ENCODE peak calls at places on chromosomes 11 and 22, in four cellular contexts. V, S, T and A are unnamed samples.

GRCh38 chr22:38755911-38756532 is at the start of gene SUN2:
- DNase-seq in S (peak; percentile 93), T (peak; percentile 96), V (peak; percentile 99), A (peak; percentile 86)

GRCh38 chr22:29195118-29195963 is 10.4 kb upstream of the EMID1 start:
- DNase-seq in T (no peak), S (no peak), V (peak; percentile 13), A (no peak)

GRCh38 chr11:62444271-62444833 is 25.5 kb downstream of the SCGB1A1 start:
- DNase-seq in S (no peak), T (peak; percentile 92), V (peak; percentile 88), A (peak; percentile 72)

GRCh38 chr11:130448416-130449068 is at the start of gene ADAMTS15:
- DNase-seq in V (peak; percentile 85), S (peak; percentile 94), T (peak; percentile 88), A (peak; percentile 23)

GRCh38 chr11:29446132-29446531 is 570.7 kb downstream of the KCNA4 start:
- DNase-seq in S (no peak), V (no peak), T (no peak), A (no peak)

GRCh38 chr11:69391192-69392103 is 90.0 kb upstream of the LINC01488 start:
- DNase-seq in S (no peak), T (no peak), V (peak; percentile 63), A (no peak)

GRCh38 chr11:133041928-133042890 is 490.1 kb downstream of the OPCML start:
- DNase-seq in S (no peak), T (no peak), V (no peak), A (no peak)

GRCh38 chr11:122069946-122070345 is 46.1 kb downstream of the BLID start:
- DNase-seq in S (peak; percentile 91), V (peak; percentile 88), T (peak; percentile 64), A (peak; percentile 10)

GRCh38 chr11:75475767-75476650 is 43.0 kb upstream of the KLHL35 start:
- DNase-seq in T (peak; percentile 60), V (peak; percentile 57), S (no peak), A (no peak)

GRCh38 chr11:214083-214482 is 6.6 kb downstream of the RIC8A start:
- DNase-seq in S (no peak), V (no peak), T (no peak), A (no peak)

GRCh38 chr11:128695539-128696221 is 1.8 kb downstream of the FLI1 start:
- DNase-seq in S (no peak), T (no peak), V (no peak), A (no peak)

GRCh38 chr11:85590848-85591483 is 36.2 kb downstream of the DLG2 start:
- DNase-seq in S (no peak), T (peak; percentile 50), V (no peak), A (no peak)

GRCh38 chr11:9613830-9614762 is 40.6 kb downstream of the WEE1 start:
- DNase-seq in V (peak; percentile 94), S (peak; percentile 94), T (peak; percentile 96), A (peak; percentile 81)